ENCODE peak calls at places on chromosomes 1 and 21, in nine cellular contexts. G is fibroblast of lung; N is T-helper 1 cell; X is RWPE1; T is kidney; D is pancreas; R is MCF 10A; Z is activated naive CD4-positive, alpha-beta T cell treated with anti-CD3 and anti-CD28 coated beads, Interleukin-2, amount 50 U/mL, for 16 hours; V is fibroblast of gingiva. Q is an unnamed sample.

GRCh38 chr1:99240621-99241020 is 23.7 kb upstream of the PLPPR4 start:
- DNase-seq in X (no peak), R (no peak), V (no peak), D (no peak), G (no peak), T (no peak), Z (no peak), N (no peak), Q (no peak)

GRCh38 chr1:8517579-8518489 is 199.9 kb downstream of the SLC45A1 start:
- DNase-seq in D (no peak), V (peak), T (no peak), N (no peak), X (no peak), R (no peak), G (peak), Z (no peak), Q (no peak)

GRCh38 chr21:42227909-42228708 is 9.2 kb downstream of the ABCG1 start:
- DNase-seq in N (peak), G (peak), R (peak), V (peak), X (peak), D (peak), Z (peak), T (peak), Q (peak)

GRCh38 chr1:15153184-15153841 is at the start of gene TMEM51:
- DNase-seq in D (peak), V (peak), G (peak), Z (no peak), N (no peak), T (peak), R (peak), X (peak), Q (no peak)

GRCh38 chr1:85894651-85895050 is 186.4 kb upstream of the ZNHIT6 start:
- DNase-seq in N (no peak), R (peak), X (peak), G (peak), Z (no peak), D (peak), V (peak), T (no peak), Q (peak)

GRCh38 chr1:31583995-31584868 is 7.9 kb downstream of the TINAGL1 start:
- DNase-seq in N (no peak), D (peak), Z (no peak), T (peak), R (peak), X (no peak), G (no peak), V (peak), Q (peak)

GRCh38 chr1:101520302-101520701 is 283.5 kb downstream of the S1PR1 start:
- DNase-seq in R (peak), N (peak), Z (no peak), T (no peak), G (peak), X (peak), D (no peak), V (peak), Q (no peak)

GRCh38 chr21:42234464-42235241 is 15.7 kb downstream of the ABCG1 start:
- DNase-seq in R (peak), G (peak), D (peak), Z (peak), V (no peak), X (peak), T (peak), N (peak), Q (no peak)

GRCh38 chr1:15541231-15541792 is 14.7 kb downstream of the DNAJC16 start:
- DNase-seq in V (no peak), D (no peak), Z (no peak), R (no peak), T (no peak), G (no peak), X (no peak), N (no peak), Q (no peak)

GRCh38 chr1:2494323-2494693 is 18.2 kb downstream of the PLCH2 start:
- DNase-seq in Z (no peak), V (no peak), R (peak), X (peak), G (peak), D (no peak), T (no peak), N (no peak), Q (no peak)

GRCh38 chr1:36380003-36380631 is 5.6 kb downstream of the STK40 start:
- DNase-seq in V (no peak), T (no peak), D (no peak), Z (no peak), N (no peak), X (no peak), R (no peak), G (no peak), Q (no peak)

Q was measured in right atrium auricular region.